ENCODE peak calls at places on chromosome 13, in six cellular contexts. N, C, R, D, P and J are unnamed samples.

GRCh38 chr13:27966641-27967202 is 2.4 kb downstream of the CDX2 start:
- DNase-seq in N (no peak), C (no peak), R (no peak), D (no peak), P (no peak), J (no peak)

GRCh38 chr13:19772306-19772705 is 10.4 kb downstream of the PSPC1 start:
- DNase-seq in N (no peak), C (no peak), R (no peak), D (no peak), P (no peak), J (no peak)

GRCh38 chr13:45627656-45628055 is 12.1 kb upstream of the ERICH6B start:
- DNase-seq in N (no peak), C (no peak), R (no peak), D (no peak), P (no peak), J (no peak)

GRCh38 chr13:26679945-26680516 is 80.6 kb downstream of the GPR12 start:
- DNase-seq in N (no peak), C (no peak), R (no peak), D (no peak), P (no peak), J (no peak)

GRCh38 chr13:114046447-114046846 is 72.6 kb upstream of the C13orf46 start:
- DNase-seq in N (no peak), C (no peak), R (no peak), D (no peak), P (no peak), J (no peak)

GRCh38 chr13:99582511-99582910 is 81.2 kb downstream of the TM9SF2 start:
- DNase-seq in N (no peak), C (no peak), R (no peak), D (no peak), P (no peak), J (no peak)

GRCh38 chr13:75637101-75637774 is 1.1 kb downstream of the LMO7 start:
- DNase-seq in N (no peak), C (no peak), R (no peak), D (no peak), P (no peak), J (no peak)

GRCh38 chr13:113553541-113554332 is 30.8 kb upstream of the TFDP1 start:
- DNase-seq in N (no peak), C (no peak), R (no peak), D (no peak), P (peak), J (no peak)

GRCh38 chr13:49444517-49445395 is 682 bp downstream of the SETDB2 start:
- DNase-seq in N (peak), C (peak), R (no peak), D (no peak), P (peak), J (peak)

GRCh38 chr13:46520188-46520587 is 32.8 kb upstream of the LRCH1 start:
- DNase-seq in N (no peak), C (no peak), R (no peak), D (no peak), P (no peak), J (no peak)

GRCh38 chr13:50941146-50941545 is 31.6 kb downstream of the RNASEH2B start:
- DNase-seq in N (no peak), C (no peak), R (no peak), D (no peak), P (no peak), J (no peak)

GRCh38 chr13:77988355-77988754 is 69.7 kb upstream of the EDNRB start:
- DNase-seq in N (no peak), C (no peak), R (no peak), D (no peak), P (no peak), J (no peak)

GRCh38 chr13:30307966-30308290 is 577 bp upstream of the KATNAL1 start:
- DNase-seq in N (no peak), C (no peak), R (no peak), D (no peak), P (no peak), J (no peak)

GRCh38 chr13:44103721-44104490 is 224.2 kb downstream of the LACC1 start:
- DNase-seq in N (no peak), C (peak), R (no peak), D (no peak), P (no peak), J (no peak)

GRCh38 chr13:46062190-46062589 is 9.6 kb upstream of the ZC3H13 start:
- DNase-seq in N (no peak), C (peak), R (no peak), D (no peak), P (no peak), J (peak)

GRCh38 chr13:94656766-94657165 is 55.1 kb downstream of the GPR180 start:
- DNase-seq in N (no peak), C (peak), R (no peak), D (no peak), P (no peak), J (peak)

GRCh38 chr13:48156466-48156865 is 61.6 kb upstream of the MED4 start:
- DNase-seq in N (peak), C (no peak), R (peak), D (peak), P (peak), J (peak)

GRCh38 chr13:93409816-93410215 is 183.2 kb downstream of the GPC6 start:
- DNase-seq in N (no peak), C (no peak), R (no peak), D (no peak), P (no peak), J (no peak)

GRCh38 chr13:49439609-49440008 is 4.3 kb downstream of the CAB39L start:
- DNase-seq in N (no peak), C (no peak), R (no peak), D (no peak), P (no peak), J (no peak)

GRCh38 chr13:100633461-100633860 is 41.1 kb downstream of the TMTC4 start:
- DNase-seq in N (no peak), C (peak), R (no peak), D (no peak), P (no peak), J (peak)

GRCh38 chr13:49996951-49997895 is at the start of gene TRIM13:
- DNase-seq in N (peak), C (peak), R (peak), D (peak), P (peak), J (peak)

GRCh38 chr13:99655351-99656091 is 154.2 kb downstream of the TM9SF2 start:
- DNase-seq in N (no peak), C (peak), R (no peak), D (no peak), P (peak), J (peak)